ENCODE peak calls at places on chromosome 10, in four cellular contexts. J is HCT116, S is IMR-90, T is A549. U is an unnamed sample.

GRCh38 chr10:20958225-20958624 is 61.1 kb upstream of the NEBL start:
- DNase-seq in J (no peak), S (no peak), T (no peak), U (no peak)

GRCh38 chr10:3091346-3091787 is 24.0 kb downstream of the PFKP start:
- DNase-seq in J (peak; percentile 91), S (peak; percentile 94), T (peak; percentile 95), U (no peak)

GRCh38 chr10:15451137-15452094 is 80.3 kb upstream of the FAM171A1 start:
- DNase-seq in J (no peak), S (no peak), T (no peak), U (no peak)

GRCh38 chr10:29039659-29040309 is 249.1 kb upstream of the LYZL1 start:
- DNase-seq in J (no peak), S (peak; percentile 87), T (peak; percentile 13), U (no peak)

GRCh38 chr10:12806228-12807095 is 195.1 kb downstream of the CCDC3 start:
- DNase-seq in J (no peak), S (no peak), T (no peak), U (no peak)

GRCh38 chr10:120478401-120478800 is 21.4 kb downstream of the PLPP4 start:
- DNase-seq in J (no peak), S (no peak), T (no peak), U (no peak)

GRCh38 chr10:80459047-80459865 is 5.1 kb downstream of the TSPAN14 start:
- DNase-seq in J (no peak), S (no peak), T (no peak), U (peak; percentile 73)

GRCh38 chr10:3095373-3096139 is 28.2 kb downstream of the PFKP start:
- DNase-seq in J (peak; percentile 97), S (peak; percentile 100), T (peak; percentile 98), U (peak; percentile 25)

GRCh38 chr10:14468022-14468421 is 137.3 kb upstream of the FRMD4A start:
- DNase-seq in J (no peak), S (peak; percentile 21), T (no peak), U (no peak)

GRCh38 chr10:23253780-23254179 is 61.7 kb downstream of the PTF1A start:
- DNase-seq in J (no peak), S (no peak), T (no peak), U (no peak)

GRCh38 chr10:100659361-100660098 is 85.9 kb upstream of the PAX2 start:
- DNase-seq in J (no peak), S (no peak), T (no peak), U (no peak)

GRCh38 chr10:16943301-16944080 is 126.3 kb upstream of the RSU1 start:
- DNase-seq in J (no peak), S (no peak), T (no peak), U (no peak)

GRCh38 chr10:72419241-72419640 is 64.5 kb upstream of the DNAJB12 start:
- DNase-seq in J (no peak), S (no peak), T (no peak), U (no peak)

GRCh38 chr10:2980791-2981360 is 86.5 kb upstream of the PFKP start:
- DNase-seq in J (no peak), S (peak; percentile 76), T (peak; percentile 34), U (no peak)

GRCh38 chr10:70381491-70382421 is 669 bp downstream of the LRRC20 start:
- DNase-seq in J (no peak), S (peak; percentile 13), T (peak; percentile 25), U (no peak)

GRCh38 chr10:17474595-17474994 is 20.2 kb upstream of the ST8SIA6 start:
- DNase-seq in J (peak; percentile 21), S (peak; percentile 11), T (peak; percentile 9), U (no peak)

GRCh38 chr10:54554028-54554427 is 247.0 kb downstream of the PCDH15 start:
- DNase-seq in J (no peak), S (no peak), T (no peak), U (no peak)

GRCh38 chr10:61761825-61762217 is 99.1 kb downstream of the CABCOCO1 start:
- DNase-seq in J (no peak), S (no peak), T (no peak), U (no peak)

GRCh38 chr10:71999360-72000072 is 35.3 kb downstream of the CHST3 start:
- DNase-seq in J (no peak), S (peak; percentile 73), T (no peak), U (no peak)

GRCh38 chr10:19815478-19816419 is 483 bp upstream of the PLXDC2 start:
- DNase-seq in J (no peak), S (peak; percentile 56), T (peak; percentile 13), U (no peak)

GRCh38 chr10:14684363-14684762 is 90.3 kb downstream of the FAM107B start:
- DNase-seq in J (no peak), S (no peak), T (no peak), U (no peak)

GRCh38 chr10:110361800-110362456 is 57.2 kb upstream of the SMNDC1 start:
- DNase-seq in J (no peak), S (no peak), T (no peak), U (no peak)

GRCh38 chr10:76946268-76946667 is 691.3 kb downstream of the KCNMA1 start:
- DNase-seq in J (no peak), S (peak; percentile 66), T (no peak), U (no peak)

GRCh38 chr10:79340646-79341244 is 6.5 kb upstream of the PPIF start:
- DNase-seq in J (no peak), S (no peak), T (no peak), U (no peak)
- TF ChIP-seq RAD21 in J (no peak), S (no peak), T (no peak), U (no peak)

DNA sequence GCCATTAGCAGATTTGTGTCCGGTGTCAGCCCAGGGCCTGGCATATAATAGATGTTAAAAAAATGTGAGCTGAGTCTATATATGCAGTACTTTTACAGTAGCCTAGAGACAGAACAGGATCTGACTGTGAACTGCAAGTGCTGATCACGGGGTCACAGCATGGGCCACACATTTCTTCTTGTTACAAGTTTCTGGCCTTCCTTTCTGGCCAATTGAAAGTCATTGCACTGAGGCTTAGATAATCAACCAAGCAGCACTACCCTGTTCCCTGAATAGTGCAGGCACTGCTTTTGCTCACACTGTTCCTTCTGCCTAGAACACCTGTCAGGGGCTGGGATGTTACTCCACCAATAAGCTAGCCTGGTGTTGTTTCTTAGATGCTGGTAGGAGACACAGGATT is 5.4 kb upstream of the MARVELD1 start:
- DNase-seq in J (no peak), S (no peak), T (no peak), U (no peak)
- H3K4me1 ChIP-seq in J (peaks cover 12% of the 10 kb centered on the region), S (peaks cover 11% of the 10 kb centered on the region), T (peaks cover 17% of the 10 kb centered on the region), U (no peaks in the 10 kb centered on the region)

GRCh38 chr10:62911210-62911963 is 95.2 kb upstream of the EGR2 start:
- DNase-seq in J (no peak), S (no peak), T (no peak), U (no peak)
- TF ChIP-seq RAD21 in J (no peak), S (no peak), T (no peak), U (no peak)

GRCh38 chr10:5524721-5525531 is at the start of gene CALML3:
- DNase-seq in J (no peak), S (no peak), T (no peak), U (no peak)

GRCh38 chr10:5523796-5524574 is 776 bp upstream of the CALML3 start:
- DNase-seq in J (no peak), S (no peak), T (no peak), U (no peak)

GRCh38 chr10:5526691-5527331 is 2.0 kb downstream of the CALML3 start:
- DNase-seq in J (no peak), S (no peak), T (no peak), U (no peak)

GRCh38 chr10:5527332-5528200 is 2.8 kb downstream of the CALML3 start:
- DNase-seq in J (no peak), S (no peak), T (no peak), U (no peak)

DNA sequence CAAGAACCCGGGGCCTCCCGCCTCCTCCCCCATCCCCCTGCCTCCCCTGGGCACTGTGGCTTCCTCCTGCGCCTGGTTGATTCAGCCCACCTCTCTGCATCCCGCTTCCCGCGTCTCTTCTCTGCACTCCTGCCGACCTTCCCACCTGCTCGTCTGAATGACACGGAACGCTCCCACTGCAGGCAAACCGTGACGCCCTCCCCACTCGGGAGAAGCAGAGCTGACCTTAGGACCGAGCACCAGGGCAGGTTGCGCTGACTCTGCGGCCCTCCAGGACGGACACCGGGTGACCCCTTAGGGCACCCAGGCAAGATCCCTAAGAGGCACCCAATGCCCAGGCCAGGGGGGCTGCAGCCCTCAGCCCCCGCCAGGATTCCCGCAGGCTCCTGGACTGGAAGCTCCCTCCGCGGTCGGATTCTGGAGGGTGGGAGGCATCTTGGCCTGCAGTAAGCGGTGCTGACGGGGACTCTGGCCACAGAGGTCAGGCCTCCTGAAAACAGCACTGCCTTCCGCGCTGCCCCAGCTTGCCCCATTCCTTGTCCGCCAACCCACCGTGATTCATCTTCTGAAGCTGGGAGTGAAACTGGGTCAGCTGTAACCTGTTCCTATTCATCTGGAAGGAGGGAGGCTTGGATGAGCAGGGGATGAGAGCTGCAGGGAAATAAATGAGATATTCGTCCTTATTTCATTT is 965 bp downstream of the CALML3 start:
- DNase-seq in J (no peak), S (no peak), T (no peak), U (no peak)
- H3K4me1 ChIP-seq in J (no peaks in the 10 kb centered on the region), S (no peaks in the 10 kb centered on the region), T (no peaks in the 10 kb centered on the region), U (no peaks in the 10 kb centered on the region)

GRCh38 chr10:86872757-86873156 is 84.7 kb downstream of the MMRN2 start:
- DNase-seq in J (no peak), S (no peak), T (no peak), U (no peak)
- TF ChIP-seq RAD21 in J (no peak), S (no peak), T (no peak), U (no peak)

U was measured in GM12878.